ENCODE peak calls at places on chromosomes 11 and 22, in seven cellular contexts. One of them, this sample, is unnamed.

GRCh38 chr11:111347002-111347722 is 31.9 kb downstream of the POU2AF1 start:
- DNase-seq in GM12865: peak; percentile 32
- DNase-seq in A172: no peak
- DNase-seq in activated naive CD4-positive, alpha-beta T cell treated with anti-CD3 and anti-CD28 coated beads for 36 hours: no peak
- DNase-seq in suprapubic skin: no peak
- DNase-seq in HS-27A: no peak
- DNase-seq in CD8-positive, alpha-beta T cell: no peak
- DNase-seq in this sample: no peak

GRCh38 chr11:124394408-124394807 is 4.4 kb downstream of the OR8B3 start:
- DNase-seq in GM12865: no peak
- DNase-seq in A172: no peak
- DNase-seq in activated naive CD4-positive, alpha-beta T cell treated with anti-CD3 and anti-CD28 coated beads for 36 hours: no peak
- DNase-seq in suprapubic skin: no peak
- DNase-seq in HS-27A: no peak
- DNase-seq in CD8-positive, alpha-beta T cell: no peak
- DNase-seq in this sample: no peak

GRCh38 chr22:21942407-21942895 is 10.2 kb downstream of the PPM1F start:
- DNase-seq in GM12865: peak; percentile 28
- DNase-seq in A172: peak; percentile 90
- DNase-seq in activated naive CD4-positive, alpha-beta T cell treated with anti-CD3 and anti-CD28 coated beads for 36 hours: peak; percentile 65
- DNase-seq in suprapubic skin: peak; percentile 92
- DNase-seq in HS-27A: peak; percentile 71
- DNase-seq in CD8-positive, alpha-beta T cell: no peak
- DNase-seq in this sample: no peak

GRCh38 chr11:111549196-111549868 is 8.8 kb downstream of the LAYN start:
- DNase-seq in GM12865: no peak
- DNase-seq in A172: no peak
- DNase-seq in activated naive CD4-positive, alpha-beta T cell treated with anti-CD3 and anti-CD28 coated beads for 36 hours: no peak
- DNase-seq in suprapubic skin: no peak
- DNase-seq in HS-27A: no peak
- DNase-seq in CD8-positive, alpha-beta T cell: no peak
- DNase-seq in this sample: no peak

GRCh38 chr11:104765401-104765800 is 132.9 kb downstream of the CASP12 start:
- DNase-seq in GM12865: no peak
- DNase-seq in A172: no peak
- DNase-seq in activated naive CD4-positive, alpha-beta T cell treated with anti-CD3 and anti-CD28 coated beads for 36 hours: no peak
- DNase-seq in suprapubic skin: no peak
- DNase-seq in HS-27A: no peak
- DNase-seq in CD8-positive, alpha-beta T cell: no peak
- DNase-seq in this sample: no peak

GRCh38 chr22:47165338-47165931 is 403.0 kb downstream of the TBC1D22A start:
- DNase-seq in GM12865: no peak
- DNase-seq in A172: no peak
- DNase-seq in activated naive CD4-positive, alpha-beta T cell treated with anti-CD3 and anti-CD28 coated beads for 36 hours: no peak
- DNase-seq in suprapubic skin: peak; percentile 57
- DNase-seq in HS-27A: no peak
- DNase-seq in CD8-positive, alpha-beta T cell: no peak
- DNase-seq in this sample: no peak

GRCh38 chr11:15347969-15348734 is 233.4 kb downstream of the INSC start:
- DNase-seq in GM12865: peak; percentile 4
- DNase-seq in A172: no peak
- DNase-seq in activated naive CD4-positive, alpha-beta T cell treated with anti-CD3 and anti-CD28 coated beads for 36 hours: no peak
- DNase-seq in suprapubic skin: no peak
- DNase-seq in HS-27A: no peak
- DNase-seq in CD8-positive, alpha-beta T cell: no peak
- DNase-seq in this sample: no peak

GRCh38 chr22:35892192-35892591 is 136.4 kb downstream of the RBFOX2 start:
- DNase-seq in GM12865: no peak
- DNase-seq in A172: peak; percentile 54
- DNase-seq in activated naive CD4-positive, alpha-beta T cell treated with anti-CD3 and anti-CD28 coated beads for 36 hours: no peak
- DNase-seq in suprapubic skin: no peak
- DNase-seq in HS-27A: no peak
- DNase-seq in CD8-positive, alpha-beta T cell: no peak
- DNase-seq in this sample: no peak

GRCh38 chr11:93796832-93797231 is 12.8 kb downstream of the MED17 start:
- DNase-seq in GM12865: no peak
- DNase-seq in A172: no peak
- DNase-seq in activated naive CD4-positive, alpha-beta T cell treated with anti-CD3 and anti-CD28 coated beads for 36 hours: no peak
- DNase-seq in suprapubic skin: no peak
- DNase-seq in HS-27A: no peak
- DNase-seq in CD8-positive, alpha-beta T cell: no peak
- DNase-seq in this sample: no peak

GRCh38 chr22:46652081-46652929 is 32.1 kb downstream of the GRAMD4 start:
- DNase-seq in GM12865: no peak
- DNase-seq in A172: no peak
- DNase-seq in activated naive CD4-positive, alpha-beta T cell treated with anti-CD3 and anti-CD28 coated beads for 36 hours: peak; percentile 18
- DNase-seq in suprapubic skin: no peak
- DNase-seq in HS-27A: no peak
- DNase-seq in CD8-positive, alpha-beta T cell: no peak
- DNase-seq in this sample: no peak

GRCh38 chr11:64415286-64415685 is 56.3 kb downstream of the RPS6KA4 start:
- DNase-seq in GM12865: no peak
- DNase-seq in A172: no peak
- DNase-seq in activated naive CD4-positive, alpha-beta T cell treated with anti-CD3 and anti-CD28 coated beads for 36 hours: no peak
- DNase-seq in suprapubic skin: no peak
- DNase-seq in HS-27A: no peak
- DNase-seq in CD8-positive, alpha-beta T cell: no peak
- DNase-seq in this sample: no peak

GRCh38 chr11:4539603-4540219 is 5.3 kb upstream of the OR52M1 start:
- DNase-seq in GM12865: peak; percentile 32
- DNase-seq in A172: peak; percentile 47
- DNase-seq in activated naive CD4-positive, alpha-beta T cell treated with anti-CD3 and anti-CD28 coated beads for 36 hours: peak; percentile 79
- DNase-seq in suprapubic skin: peak; percentile 67
- DNase-seq in HS-27A: peak; percentile 7
- DNase-seq in CD8-positive, alpha-beta T cell: peak; percentile 15
- DNase-seq in this sample: peak; percentile 17

GRCh38 chr22:39439170-39439569 is 17.6 kb upstream of the MGAT3 start:
- DNase-seq in GM12865: no peak
- DNase-seq in A172: peak; percentile 55
- DNase-seq in activated naive CD4-positive, alpha-beta T cell treated with anti-CD3 and anti-CD28 coated beads for 36 hours: no peak
- DNase-seq in suprapubic skin: no peak
- DNase-seq in HS-27A: no peak
- DNase-seq in CD8-positive, alpha-beta T cell: no peak
- DNase-seq in this sample: peak; percentile 12

GRCh38 chr11:96309001-96309642 is 33.9 kb downstream of the MAML2 start:
- DNase-seq in GM12865: no peak
- DNase-seq in A172: no peak
- DNase-seq in activated naive CD4-positive, alpha-beta T cell treated with anti-CD3 and anti-CD28 coated beads for 36 hours: no peak
- DNase-seq in suprapubic skin: no peak
- DNase-seq in HS-27A: no peak
- DNase-seq in CD8-positive, alpha-beta T cell: no peak
- DNase-seq in this sample: no peak

GRCh38 chr11:62553839-62554361 is 7.3 kb upstream of the AHNAK start:
- DNase-seq in GM12865: no peak
- DNase-seq in A172: peak; percentile 96
- DNase-seq in activated naive CD4-positive, alpha-beta T cell treated with anti-CD3 and anti-CD28 coated beads for 36 hours: peak; percentile 25
- DNase-seq in suprapubic skin: peak; percentile 76
- DNase-seq in HS-27A: peak; percentile 98
- DNase-seq in CD8-positive, alpha-beta T cell: no peak
- DNase-seq in this sample: peak; percentile 85

GRCh38 chr22:30047364-30047738 is 32.9 kb upstream of the HORMAD2 start:
- DNase-seq in GM12865: peak; percentile 29
- DNase-seq in A172: no peak
- DNase-seq in activated naive CD4-positive, alpha-beta T cell treated with anti-CD3 and anti-CD28 coated beads for 36 hours: no peak
- DNase-seq in suprapubic skin: no peak
- DNase-seq in HS-27A: no peak
- DNase-seq in CD8-positive, alpha-beta T cell: no peak
- DNase-seq in this sample: no peak

GRCh38 chr11:45853616-45854219 is 6.4 kb downstream of the CRY2 start:
- DNase-seq in GM12865: no peak
- DNase-seq in A172: no peak
- DNase-seq in activated naive CD4-positive, alpha-beta T cell treated with anti-CD3 and anti-CD28 coated beads for 36 hours: no peak
- DNase-seq in suprapubic skin: no peak
- DNase-seq in HS-27A: no peak
- DNase-seq in CD8-positive, alpha-beta T cell: no peak
- DNase-seq in this sample: no peak

GRCh38 chr11:3160252-3161031 is 4.7 kb downstream of the OSBPL5 start:
- DNase-seq in GM12865: peak; percentile 18
- DNase-seq in A172: peak; percentile 65
- DNase-seq in activated naive CD4-positive, alpha-beta T cell treated with anti-CD3 and anti-CD28 coated beads for 36 hours: peak; percentile 30
- DNase-seq in suprapubic skin: peak; percentile 92
- DNase-seq in HS-27A: peak; percentile 39
- DNase-seq in CD8-positive, alpha-beta T cell: no peak
- DNase-seq in this sample: peak; percentile 20

GRCh38 chr11:29518389-29519174 is 498.2 kb downstream of the KCNA4 start:
- DNase-seq in GM12865: peak; percentile 44
- DNase-seq in A172: no peak
- DNase-seq in activated naive CD4-positive, alpha-beta T cell treated with anti-CD3 and anti-CD28 coated beads for 36 hours: no peak
- DNase-seq in suprapubic skin: no peak
- DNase-seq in HS-27A: no peak
- DNase-seq in CD8-positive, alpha-beta T cell: no peak
- DNase-seq in this sample: no peak

GRCh38 chr22:47043835-47044721 is 281.6 kb downstream of the TBC1D22A start:
- DNase-seq in GM12865: no peak
- DNase-seq in A172: peak; percentile 72
- DNase-seq in activated naive CD4-positive, alpha-beta T cell treated with anti-CD3 and anti-CD28 coated beads for 36 hours: no peak
- DNase-seq in suprapubic skin: peak; percentile 62
- DNase-seq in HS-27A: no peak
- DNase-seq in CD8-positive, alpha-beta T cell: no peak
- DNase-seq in this sample: no peak

GRCh38 chr22:38203090-38203810 is 1.5 kb downstream of the MAFF start:
- DNase-seq in GM12865: peak; percentile 79
- DNase-seq in A172: peak; percentile 46
- DNase-seq in activated naive CD4-positive, alpha-beta T cell treated with anti-CD3 and anti-CD28 coated beads for 36 hours: peak; percentile 47
- DNase-seq in suprapubic skin: peak; percentile 80
- DNase-seq in HS-27A: no peak
- DNase-seq in CD8-positive, alpha-beta T cell: peak; percentile 27
- DNase-seq in this sample: no peak

GRCh38 chr11:111413849-111414248 is 34.8 kb upstream of the POU2AF1 start:
- DNase-seq in GM12865: peak; percentile 79
- DNase-seq in A172: no peak
- DNase-seq in activated naive CD4-positive, alpha-beta T cell treated with anti-CD3 and anti-CD28 coated beads for 36 hours: peak; percentile 49
- DNase-seq in suprapubic skin: no peak
- DNase-seq in HS-27A: no peak
- DNase-seq in CD8-positive, alpha-beta T cell: no peak
- DNase-seq in this sample: no peak

GRCh38 chr11:2464451-2465165 is 19.8 kb downstream of the KCNQ1 start:
- DNase-seq in GM12865: no peak
- DNase-seq in A172: no peak
- DNase-seq in activated naive CD4-positive, alpha-beta T cell treated with anti-CD3 and anti-CD28 coated beads for 36 hours: no peak
- DNase-seq in suprapubic skin: no peak
- DNase-seq in HS-27A: no peak
- DNase-seq in CD8-positive, alpha-beta T cell: no peak
- DNase-seq in this sample: no peak

GRCh38 chr11:76120513-76121081 is 85.7 kb downstream of the WNT11 start:
- DNase-seq in GM12865: no peak
- DNase-seq in A172: no peak
- DNase-seq in activated naive CD4-positive, alpha-beta T cell treated with anti-CD3 and anti-CD28 coated beads for 36 hours: no peak
- DNase-seq in suprapubic skin: no peak
- DNase-seq in HS-27A: no peak
- DNase-seq in CD8-positive, alpha-beta T cell: no peak
- DNase-seq in this sample: no peak

GRCh38 chr11:128297111-128297651 is 290.2 kb downstream of the ETS1 start:
- DNase-seq in GM12865: no peak
- DNase-seq in A172: no peak
- DNase-seq in activated naive CD4-positive, alpha-beta T cell treated with anti-CD3 and anti-CD28 coated beads for 36 hours: peak; percentile 67
- DNase-seq in suprapubic skin: no peak
- DNase-seq in HS-27A: no peak
- DNase-seq in CD8-positive, alpha-beta T cell: no peak
- DNase-seq in this sample: no peak

GRCh38 chr11:58573451-58574104 is 2.1 kb downstream of the LPXN start:
- DNase-seq in GM12865: peak; percentile 81
- DNase-seq in A172: peak; percentile 74
- DNase-seq in activated naive CD4-positive, alpha-beta T cell treated with anti-CD3 and anti-CD28 coated beads for 36 hours: peak; percentile 87
- DNase-seq in suprapubic skin: peak; percentile 86
- DNase-seq in HS-27A: peak; percentile 76
- DNase-seq in CD8-positive, alpha-beta T cell: peak; percentile 27
- DNase-seq in this sample: peak; percentile 22

GRCh38 chr11:93193721-93194120 is 4.1 kb downstream of the SLC36A4 start:
- DNase-seq in GM12865: no peak
- DNase-seq in A172: no peak
- DNase-seq in activated naive CD4-positive, alpha-beta T cell treated with anti-CD3 and anti-CD28 coated beads for 36 hours: no peak
- DNase-seq in suprapubic skin: no peak
- DNase-seq in HS-27A: no peak
- DNase-seq in CD8-positive, alpha-beta T cell: no peak
- DNase-seq in this sample: no peak

GRCh38 chr11:57905439-57905838 is 118.2 kb upstream of the OR9Q1 start:
- DNase-seq in GM12865: no peak
- DNase-seq in A172: no peak
- DNase-seq in activated naive CD4-positive, alpha-beta T cell treated with anti-CD3 and anti-CD28 coated beads for 36 hours: no peak
- DNase-seq in suprapubic skin: no peak
- DNase-seq in HS-27A: no peak
- DNase-seq in CD8-positive, alpha-beta T cell: no peak
- DNase-seq in this sample: no peak

GRCh38 chr11:11416502-11416901 is 63.5 kb upstream of the CSNK2A3 start:
- DNase-seq in GM12865: no peak
- DNase-seq in A172: peak; percentile 79
- DNase-seq in activated naive CD4-positive, alpha-beta T cell treated with anti-CD3 and anti-CD28 coated beads for 36 hours: no peak
- DNase-seq in suprapubic skin: no peak
- DNase-seq in HS-27A: peak; percentile 76
- DNase-seq in CD8-positive, alpha-beta T cell: no peak
- DNase-seq in this sample: no peak

GRCh38 chr22:45102896-45103420 is 60.8 kb upstream of the NUP50 start:
- DNase-seq in GM12865: no peak
- DNase-seq in A172: no peak
- DNase-seq in activated naive CD4-positive, alpha-beta T cell treated with anti-CD3 and anti-CD28 coated beads for 36 hours: no peak
- DNase-seq in suprapubic skin: no peak
- DNase-seq in HS-27A: no peak
- DNase-seq in CD8-positive, alpha-beta T cell: no peak
- DNase-seq in this sample: no peak

GRCh38 chr11:70483077-70483861 is 84.9 kb downstream of the CTTN start:
- DNase-seq in GM12865: peak; percentile 63
- DNase-seq in A172: peak; percentile 98
- DNase-seq in activated naive CD4-positive, alpha-beta T cell treated with anti-CD3 and anti-CD28 coated beads for 36 hours: no peak
- DNase-seq in suprapubic skin: no peak
- DNase-seq in HS-27A: peak; percentile 35
- DNase-seq in CD8-positive, alpha-beta T cell: no peak
- DNase-seq in this sample: peak; percentile 58